ENCODE peak calls at places on chromosome 2, in five cellular contexts. One of them, this sample, is unnamed.

GRCh38 chr2:217071416-217071815 is 211.6 kb upstream of the TNP1 start:
- DNase-seq in K562: no peak
- DNase-seq in HepG2: no peak
- DNase-seq in SK-N-SH: no peak
- DNase-seq in GM12878: no peak
- DNase-seq in this sample: no peak

GRCh38 chr2:150327546-150328495 is 159.6 kb downstream of the RND3 start:
- DNase-seq in K562: no peak
- DNase-seq in HepG2: no peak
- DNase-seq in SK-N-SH: peak; percentile 22
- DNase-seq in GM12878: no peak
- DNase-seq in this sample: no peak

GRCh38 chr2:134027980-134028379 is 225.9 kb upstream of the MGAT5 start:
- DNase-seq in K562: no peak
- DNase-seq in HepG2: no peak
- DNase-seq in SK-N-SH: no peak
- DNase-seq in GM12878: no peak
- DNase-seq in this sample: no peak

GRCh38 chr2:144444418-144444817 is 75.5 kb downstream of the ZEB2 start:
- DNase-seq in K562: no peak
- DNase-seq in HepG2: no peak
- DNase-seq in SK-N-SH: no peak
- DNase-seq in GM12878: no peak
- DNase-seq in this sample: no peak

GRCh38 chr2:144382848-144383247 is 137.1 kb downstream of the ZEB2 start:
- DNase-seq in K562: no peak
- DNase-seq in HepG2: no peak
- DNase-seq in SK-N-SH: no peak
- DNase-seq in GM12878: peak; percentile 80
- DNase-seq in this sample: peak; percentile 93

GRCh38 chr2:118860506-118860905 is 13.1 kb upstream of the EN1 start:
- DNase-seq in K562: no peak
- DNase-seq in HepG2: no peak
- DNase-seq in SK-N-SH: no peak
- DNase-seq in GM12878: no peak
- DNase-seq in this sample: no peak

GRCh38 chr2:183037281-183037659 is 987 bp downstream of the NCKAP1 start:
- DNase-seq in K562: no peak
- DNase-seq in HepG2: peak; percentile 20
- DNase-seq in SK-N-SH: no peak
- DNase-seq in GM12878: no peak
- DNase-seq in this sample: no peak

GRCh38 chr2:174338626-174339570 is 4.1 kb downstream of the SP9 start:
- DNase-seq in K562: no peak
- DNase-seq in HepG2: no peak
- DNase-seq in SK-N-SH: no peak
- DNase-seq in GM12878: no peak
- DNase-seq in this sample: no peak

GRCh38 chr2:193267496-193268002 is 1072.8 kb upstream of the TMEFF2 start:
- DNase-seq in K562: no peak
- DNase-seq in HepG2: no peak
- DNase-seq in SK-N-SH: no peak
- DNase-seq in GM12878: no peak
- DNase-seq in this sample: no peak

GRCh38 chr2:237171396-237171795 is 85.7 kb downstream of the COPS8 start:
- DNase-seq in K562: no peak
- DNase-seq in HepG2: no peak
- DNase-seq in SK-N-SH: no peak
- DNase-seq in GM12878: no peak
- DNase-seq in this sample: no peak

GRCh38 chr2:176009445-176009844 is 7.4 kb upstream of the LNPK start:
- DNase-seq in K562: no peak
- DNase-seq in HepG2: no peak
- DNase-seq in SK-N-SH: no peak
- DNase-seq in GM12878: no peak
- DNase-seq in this sample: no peak

GRCh38 chr2:10097352-10098148 is 17.3 kb upstream of the CYS1 start:
- DNase-seq in K562: peak; percentile 86
- DNase-seq in HepG2: peak; percentile 61
- DNase-seq in SK-N-SH: peak; percentile 91
- DNase-seq in GM12878: no peak
- DNase-seq in this sample: peak; percentile 53

GRCh38 chr2:46385786-46386577 is 88.8 kb downstream of the EPAS1 start:
- DNase-seq in K562: no peak
- DNase-seq in HepG2: no peak
- DNase-seq in SK-N-SH: no peak
- DNase-seq in GM12878: no peak
- DNase-seq in this sample: peak; percentile 79

GRCh38 chr2:28610583-28611201 is 114.8 kb downstream of the PLB1 start:
- DNase-seq in K562: peak; percentile 24
- DNase-seq in HepG2: peak; percentile 36
- DNase-seq in SK-N-SH: no peak
- DNase-seq in GM12878: no peak
- DNase-seq in this sample: no peak

GRCh38 chr2:160076239-160076638 is 13.8 kb upstream of the PLA2R1 start:
- DNase-seq in K562: no peak
- DNase-seq in HepG2: no peak
- DNase-seq in SK-N-SH: no peak
- DNase-seq in GM12878: no peak
- DNase-seq in this sample: no peak

GRCh38 chr2:191601060-191601459 is 76.9 kb upstream of the NABP1 start:
- DNase-seq in K562: no peak
- DNase-seq in HepG2: peak; percentile 15
- DNase-seq in SK-N-SH: no peak
- DNase-seq in GM12878: no peak
- DNase-seq in this sample: peak; percentile 20

GRCh38 chr2:208531361-208531760 is 124.8 kb downstream of the PTH2R start:
- DNase-seq in K562: no peak
- DNase-seq in HepG2: no peak
- DNase-seq in SK-N-SH: no peak
- DNase-seq in GM12878: no peak
- DNase-seq in this sample: no peak

GRCh38 chr2:71299507-71299906 is 32.1 kb upstream of the ZNF638 start:
- DNase-seq in K562: peak; percentile 51
- DNase-seq in HepG2: peak; percentile 40
- DNase-seq in SK-N-SH: peak; percentile 51
- DNase-seq in GM12878: no peak
- DNase-seq in this sample: no peak

GRCh38 chr2:46294185-46294836 is 2.9 kb upstream of the EPAS1 start:
- DNase-seq in K562: peak; percentile 63
- DNase-seq in HepG2: no peak
- DNase-seq in SK-N-SH: peak; percentile 77
- DNase-seq in GM12878: no peak
- DNase-seq in this sample: no peak

GRCh38 chr2:27051902-27052645 is 606 bp downstream of the AGBL5 start:
- DNase-seq in K562: no peak
- DNase-seq in HepG2: no peak
- DNase-seq in SK-N-SH: peak; percentile 67
- DNase-seq in GM12878: no peak
- DNase-seq in this sample: no peak

GRCh38 chr2:85549826-85550225 is 10.9 kb downstream of the MAT2A start:
- DNase-seq in K562: no peak
- DNase-seq in HepG2: no peak
- DNase-seq in SK-N-SH: no peak
- DNase-seq in GM12878: no peak
- DNase-seq in this sample: no peak

GRCh38 chr2:10531874-10532273 is 83.7 kb upstream of the ODC1 start:
- DNase-seq in K562: no peak
- DNase-seq in HepG2: no peak
- DNase-seq in SK-N-SH: no peak
- DNase-seq in GM12878: no peak
- DNase-seq in this sample: no peak

GRCh38 chr2:19538411-19538963 is 180.1 kb upstream of the OSR1 start:
- DNase-seq in K562: no peak
- DNase-seq in HepG2: peak; percentile 71
- DNase-seq in SK-N-SH: no peak
- DNase-seq in GM12878: no peak
- DNase-seq in this sample: peak; percentile 2

GRCh38 chr2:15243762-15244161 is 317.4 kb downstream of the NBAS start:
- DNase-seq in K562: peak; percentile 31
- DNase-seq in HepG2: no peak
- DNase-seq in SK-N-SH: no peak
- DNase-seq in GM12878: no peak
- DNase-seq in this sample: no peak

GRCh38 chr2:147952118-147952517 is 68.4 kb downstream of the ORC4 start:
- DNase-seq in K562: no peak
- DNase-seq in HepG2: no peak
- DNase-seq in SK-N-SH: no peak
- DNase-seq in GM12878: no peak
- DNase-seq in this sample: no peak

GRCh38 chr2:59732861-59733603 is 820.4 kb downstream of the BCL11A start:
- DNase-seq in K562: no peak
- DNase-seq in HepG2: no peak
- DNase-seq in SK-N-SH: no peak
- DNase-seq in GM12878: no peak
- DNase-seq in this sample: no peak

GRCh38 chr2:5725794-5726463 is 33.7 kb downstream of the SOX11 start:
- DNase-seq in K562: no peak
- DNase-seq in HepG2: no peak
- DNase-seq in SK-N-SH: no peak
- DNase-seq in GM12878: no peak
- DNase-seq in this sample: no peak

GRCh38 chr2:37797081-37797480 is 125.6 kb upstream of the CDC42EP3 start:
- DNase-seq in K562: no peak
- DNase-seq in HepG2: no peak
- DNase-seq in SK-N-SH: no peak
- DNase-seq in GM12878: no peak
- DNase-seq in this sample: no peak

GRCh38 chr2:160652236-160652635 is 158.6 kb upstream of the RBMS1 start:
- DNase-seq in K562: no peak
- DNase-seq in HepG2: no peak
- DNase-seq in SK-N-SH: no peak
- DNase-seq in GM12878: no peak
- DNase-seq in this sample: peak; percentile 86

GRCh38 chr2:101440127-101440738 is 34.7 kb downstream of the RFX8 start:
- DNase-seq in K562: no peak
- DNase-seq in HepG2: peak; percentile 43
- DNase-seq in SK-N-SH: peak; percentile 56
- DNase-seq in GM12878: no peak
- DNase-seq in this sample: no peak

GRCh38 chr2:180747728-180748127 is 232.7 kb upstream of the UBE2E3 start:
- DNase-seq in K562: no peak
- DNase-seq in HepG2: no peak
- DNase-seq in SK-N-SH: no peak
- DNase-seq in GM12878: no peak
- DNase-seq in this sample: no peak

DNA sequence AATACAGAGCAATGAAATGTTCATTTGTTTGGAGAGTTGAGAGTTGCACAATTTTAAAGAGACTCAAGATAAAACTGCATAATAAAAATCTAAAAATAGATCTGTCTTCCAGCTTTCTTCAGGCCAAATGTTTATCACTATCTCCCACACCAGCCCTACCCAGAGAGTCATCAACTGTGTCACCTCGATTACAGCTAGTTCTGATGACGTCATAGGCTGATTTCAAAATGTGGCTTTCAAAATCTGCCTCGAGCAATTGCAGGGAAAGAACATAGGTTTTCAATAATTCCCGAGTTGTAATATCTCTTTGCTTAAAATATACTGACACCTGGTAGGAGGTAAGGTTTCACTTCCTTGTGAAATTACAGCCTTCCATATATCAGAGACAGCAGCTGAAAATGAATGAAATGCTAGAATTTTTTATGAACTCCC is 677.6 kb upstream of the ID2 start:
- DNase-seq in K562: peak; percentile 80
- DNase-seq in HepG2: no peak
- DNase-seq in SK-N-SH: peak; percentile 81
- DNase-seq in GM12878: no peak
- DNase-seq in this sample: no peak
- TF ChIP-seq POLR2AphosphoS5 in K562: peak; percentile 92
- TF ChIP-seq POLR2AphosphoS5 in HepG2: no peak
- TF ChIP-seq POLR2AphosphoS5 in SK-N-SH: no peak
- TF ChIP-seq POLR2AphosphoS5 in GM12878: no peak
- TF ChIP-seq POLR2AphosphoS5 in this sample: no peak

GRCh38 chr2:113846439-113846838 is 43.5 kb upstream of the ACTR3 start:
- DNase-seq in K562: no peak
- DNase-seq in HepG2: no peak
- DNase-seq in SK-N-SH: no peak
- DNase-seq in GM12878: no peak
- DNase-seq in this sample: no peak

GRCh38 chr2:113850687-113851086 is 39.2 kb upstream of the ACTR3 start:
- DNase-seq in K562: no peak
- DNase-seq in HepG2: no peak
- DNase-seq in SK-N-SH: peak; percentile 7
- DNase-seq in GM12878: no peak
- DNase-seq in this sample: peak; percentile 17

GRCh38 chr2:113851640-113852039 is 38.2 kb upstream of the ACTR3 start:
- DNase-seq in K562: no peak
- DNase-seq in HepG2: no peak
- DNase-seq in SK-N-SH: no peak
- DNase-seq in GM12878: no peak
- DNase-seq in this sample: no peak

GRCh38 chr2:113847144-113847543 is 42.7 kb upstream of the ACTR3 start:
- DNase-seq in K562: no peak
- DNase-seq in HepG2: no peak
- DNase-seq in SK-N-SH: no peak
- DNase-seq in GM12878: no peak
- DNase-seq in this sample: no peak

GRCh38 chr2:113848758-113849460 is 41.0 kb upstream of the ACTR3 start:
- DNase-seq in K562: no peak
- DNase-seq in HepG2: peak; percentile 15
- DNase-seq in SK-N-SH: no peak
- DNase-seq in GM12878: no peak
- DNase-seq in this sample: no peak
- TF ChIP-seq GABPA in K562: no peak
- TF ChIP-seq GABPA in HepG2: no peak
- TF ChIP-seq GABPA in SK-N-SH: no peak
- TF ChIP-seq GABPA in GM12878: no peak
- TF ChIP-seq GABPA in this sample: no peak

GRCh38 chr2:53475766-53476165 is 291.8 kb upstream of the CHAC2 start:
- DNase-seq in K562: no peak
- DNase-seq in HepG2: no peak
- DNase-seq in SK-N-SH: no peak
- DNase-seq in GM12878: no peak
- DNase-seq in this sample: no peak
- TF ChIP-seq POLR2AphosphoS5 in K562: no peak
- TF ChIP-seq POLR2AphosphoS5 in HepG2: no peak
- TF ChIP-seq POLR2AphosphoS5 in SK-N-SH: no peak
- TF ChIP-seq POLR2AphosphoS5 in GM12878: no peak
- TF ChIP-seq POLR2AphosphoS5 in this sample: no peak

GRCh38 chr2:239145106-239145505 is 255.7 kb downstream of the HDAC4 start:
- DNase-seq in K562: no peak
- DNase-seq in HepG2: no peak
- DNase-seq in SK-N-SH: no peak
- DNase-seq in GM12878: no peak
- DNase-seq in this sample: no peak

GRCh38 chr2:239146741-239147181 is 254.1 kb downstream of the HDAC4 start:
- DNase-seq in K562: no peak
- DNase-seq in HepG2: no peak
- DNase-seq in SK-N-SH: no peak
- DNase-seq in GM12878: no peak
- DNase-seq in this sample: no peak

GRCh38 chr2:239145601-239146000 is 255.2 kb downstream of the HDAC4 start:
- DNase-seq in K562: no peak
- DNase-seq in HepG2: no peak
- DNase-seq in SK-N-SH: no peak
- DNase-seq in GM12878: no peak
- DNase-seq in this sample: no peak

GRCh38 chr2:239147376-239147775 is 253.4 kb downstream of the HDAC4 start:
- DNase-seq in K562: no peak
- DNase-seq in HepG2: no peak
- DNase-seq in SK-N-SH: no peak
- DNase-seq in GM12878: no peak
- DNase-seq in this sample: no peak

GRCh38 chr2:239146011-239146641 is 254.7 kb downstream of the HDAC4 start:
- DNase-seq in K562: no peak
- DNase-seq in HepG2: no peak
- DNase-seq in SK-N-SH: no peak
- DNase-seq in GM12878: peak; percentile 16
- DNase-seq in this sample: no peak
- TF ChIP-seq GABPA in K562: no peak
- TF ChIP-seq GABPA in HepG2: no peak
- TF ChIP-seq GABPA in SK-N-SH: no peak
- TF ChIP-seq GABPA in GM12878: no peak
- TF ChIP-seq GABPA in this sample: no peak

This sample was measured in HL-60.